ENCODE peak calls at places on chromosomes 7 and 10, in nine cellular contexts. K is lower lobe of right lung; Y is adrenal gland; E is suprapubic skin; M is mammary epithelial cell; Z is neuronal stem cell; D is mesenchymal stem cell; Q is AG10803; U is CD8-positive, alpha-beta T cell. T is an unnamed sample.

GRCh38 chr7:151062399-151063211 is 3.2 kb downstream of the SLC4A2 start:
- DNase-seq in K (peak), Y (peak), E (no peak), M (peak), Z (peak), D (peak), Q (peak), U (no peak), T (peak)

GRCh38 chr10:110556993-110557601 is 10.4 kb upstream of the SMC3 start:
- DNase-seq in K (no peak), Y (peak), E (no peak), M (no peak), Z (peak), D (peak), Q (peak), U (peak), T (peak)

GRCh38 chr10:80588506-80589020 is 50.9 kb downstream of the SH2D4B start:
- DNase-seq in K (no peak), Y (no peak), E (peak), M (peak), Z (no peak), D (no peak), Q (no peak), U (no peak), T (no peak)

GRCh38 chr10:32963102-32963501 is 5.1 kb upstream of the ITGB1 start:
- DNase-seq in K (no peak), Y (no peak), E (no peak), M (peak), Z (no peak), D (peak), Q (peak), U (no peak), T (no peak)

GRCh38 chr10:129761981-129762956 is 201.8 kb downstream of the EBF3 start:
- DNase-seq in K (peak), Y (no peak), E (no peak), M (no peak), Z (no peak), D (no peak), Q (no peak), U (peak), T (peak)

GRCh38 chr7:132547806-132548205 is 28.5 kb downstream of the PLXNA4 start:
- DNase-seq in K (no peak), Y (no peak), E (no peak), M (no peak), Z (peak), D (no peak), Q (no peak), U (no peak), T (no peak)

GRCh38 chr10:27052646-27053045 is 47.6 kb downstream of the ANKRD26 start:
- DNase-seq in K (no peak), Y (no peak), E (no peak), M (no peak), Z (no peak), D (no peak), Q (no peak), U (no peak), T (no peak)

GRCh38 chr10:59830601-59831259 is 75.6 kb downstream of the CCDC6 start:
- DNase-seq in K (no peak), Y (peak), E (no peak), M (peak), Z (peak), D (peak), Q (peak), U (no peak), T (no peak)

GRCh38 chr7:159098424-159098786 is 46.3 kb downstream of the VIPR2 start:
- DNase-seq in K (no peak), Y (no peak), E (no peak), M (no peak), Z (no peak), D (no peak), Q (no peak), U (peak), T (no peak)

GRCh38 chr7:154684651-154685563 is 318.0 kb downstream of the PAXIP1 start:
- DNase-seq in K (no peak), Y (no peak), E (no peak), M (no peak), Z (no peak), D (no peak), Q (no peak), U (no peak), T (no peak)

GRCh38 chr7:80263321-80263720 is 128.7 kb downstream of the GNAI1 start:
- DNase-seq in K (no peak), Y (no peak), E (no peak), M (no peak), Z (no peak), D (no peak), Q (peak), U (no peak), T (no peak)

GRCh38 chr10:124093076-124093773 is at the start of gene CHST15:
- DNase-seq in K (peak), Y (peak), E (no peak), M (peak), Z (peak), D (peak), Q (peak), U (no peak), T (peak)

GRCh38 chr10:68428396-68428795 is 21.3 kb upstream of the RUFY2 start:
- DNase-seq in K (no peak), Y (no peak), E (no peak), M (no peak), Z (no peak), D (no peak), Q (no peak), U (no peak), T (no peak)

GRCh38 chr7:19557726-19558470 is 150.9 kb downstream of the POLR1F start:
- DNase-seq in K (no peak), Y (no peak), E (no peak), M (peak), Z (no peak), D (no peak), Q (no peak), U (no peak), T (no peak)

GRCh38 chr10:29032229-29032628 is 256.6 kb upstream of the LYZL1 start:
- DNase-seq in K (no peak), Y (no peak), E (no peak), M (no peak), Z (no peak), D (no peak), Q (no peak), U (no peak), T (no peak)

GRCh38 chr7:7352845-7353244 is 170.5 kb downstream of the C1GALT1 start:
- DNase-seq in K (no peak), Y (no peak), E (no peak), M (peak), Z (no peak), D (no peak), Q (no peak), U (no peak), T (no peak)

GRCh38 chr10:37789590-37789989 is 67.8 kb downstream of the ZNF248 start:
- DNase-seq in K (no peak), Y (no peak), E (no peak), M (no peak), Z (no peak), D (no peak), Q (no peak), U (no peak), T (no peak)

GRCh38 chr10:107232013-107232412 is 67.5 kb upstream of the SORCS1 start:
- DNase-seq in K (no peak), Y (no peak), E (no peak), M (peak), Z (no peak), D (no peak), Q (no peak), U (no peak), T (no peak)

GRCh38 chr7:31028417-31028988 is 23.6 kb upstream of the ADCYAP1R1 start:
- DNase-seq in K (no peak), Y (no peak), E (no peak), M (no peak), Z (no peak), D (no peak), Q (no peak), U (no peak), T (no peak)

GRCh38 chr7:16212032-16212431 is 209.3 kb downstream of the CRPPA start:
- DNase-seq in K (no peak), Y (no peak), E (no peak), M (no peak), Z (no peak), D (no peak), Q (no peak), U (no peak), T (no peak)

GRCh38 chr10:132407243-132407746 is 10.3 kb downstream of the PWWP2B start:
- DNase-seq in K (peak), Y (peak), E (no peak), M (no peak), Z (no peak), D (no peak), Q (no peak), U (no peak), T (peak)

GRCh38 chr10:132134541-132135397 is 52.0 kb upstream of the DPYSL4 start:
- DNase-seq in K (peak), Y (no peak), E (no peak), M (no peak), Z (no peak), D (no peak), Q (no peak), U (no peak), T (peak)

GRCh38 chr10:18616337-18616736 is 35.0 kb downstream of the NSUN6 start:
- DNase-seq in K (no peak), Y (no peak), E (no peak), M (no peak), Z (no peak), D (no peak), Q (no peak), U (no peak), T (no peak)

GRCh38 chr10:79007843-79008319 is 60.9 kb upstream of the ZMIZ1 start:
- DNase-seq in K (no peak), Y (peak), E (no peak), M (no peak), Z (no peak), D (peak), Q (peak), U (no peak), T (no peak)

DNA sequence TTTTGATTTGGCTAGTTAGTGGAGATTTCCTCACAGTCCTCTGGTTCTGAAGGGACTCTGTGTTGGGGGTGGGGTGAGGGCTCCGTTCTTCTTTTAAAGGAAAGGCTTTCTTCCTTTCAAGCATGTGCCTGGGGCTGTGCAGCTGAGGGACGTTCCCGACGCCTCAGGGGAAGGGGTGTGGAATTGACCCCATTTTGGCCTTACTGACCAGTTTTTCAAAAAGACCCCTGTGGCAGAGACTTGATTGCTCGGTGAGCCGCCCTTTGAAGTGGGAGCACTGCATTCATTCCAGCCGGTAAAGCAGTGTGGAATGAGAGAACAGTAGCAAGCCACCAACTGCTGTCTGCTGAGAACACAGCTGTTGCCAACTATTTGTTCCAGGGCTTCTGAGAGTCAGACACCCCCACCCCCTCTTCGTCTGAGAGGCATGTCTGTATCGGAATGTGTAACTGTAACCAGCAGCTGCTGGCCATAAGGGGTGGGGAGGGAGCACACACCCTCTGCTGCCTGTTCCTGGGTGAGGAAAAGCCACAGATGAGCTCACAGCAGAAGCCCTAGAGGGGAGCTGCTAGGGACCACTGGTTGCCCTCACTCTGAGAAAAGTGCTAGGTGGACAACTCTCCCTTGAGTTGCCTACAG is 33.1 kb downstream of the WBP1L start:
- DNase-seq in K (peak), Y (peak), E (peak), M (peak), Z (peak), D (peak), Q (peak), U (no peak), T (peak)
- H3K4me3 ChIP-seq in K (peak), Y (no peak), E (peak), M (no peak), Z (no peak), D (peak), Q (peak), U (no peak), T (peak)

GRCh38 chr7:142104550-142105527 is 6.7 kb upstream of the MGAM2 start:
- DNase-seq in K (no peak), Y (peak), E (no peak), M (peak), Z (no peak), D (no peak), Q (no peak), U (no peak), T (no peak)
- H3K4me3 ChIP-seq in K (no peak), Y (no peak), E (no peak), M (peak), Z (no peak), D (no peak), Q (no peak), U (no peak), T (no peak)

DNA sequence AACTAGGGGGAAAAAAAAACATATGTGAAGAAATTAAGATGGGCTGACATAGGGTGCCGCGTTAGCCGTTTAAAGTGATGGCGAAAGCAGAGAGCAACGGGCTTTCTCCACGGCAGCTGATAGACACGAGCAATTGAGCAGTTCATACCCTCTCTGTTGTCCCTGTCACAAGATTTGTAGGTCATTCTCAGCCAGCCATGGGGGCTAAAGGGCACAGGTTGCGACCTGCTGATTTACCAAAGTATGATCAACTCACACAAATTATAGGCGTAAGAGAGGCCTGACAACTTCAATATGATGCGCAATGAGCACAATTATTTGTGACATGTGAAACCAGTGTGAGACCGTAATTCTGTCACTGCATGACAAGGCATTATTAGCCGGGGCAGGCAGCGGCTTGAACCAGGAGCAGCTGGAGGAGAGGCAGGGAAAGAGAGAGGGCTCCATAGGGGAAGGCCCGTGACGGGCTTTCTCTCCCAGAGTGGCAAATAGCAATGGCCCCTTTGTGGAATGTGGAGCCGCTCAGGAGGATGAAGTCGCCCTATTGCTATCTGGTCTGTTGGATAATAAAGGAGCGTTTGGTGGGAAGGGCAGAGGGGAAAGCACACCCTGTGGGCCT is 195.1 kb upstream of the HABP2 start:
- DNase-seq in K (no peak), Y (no peak), E (no peak), M (no peak), Z (peak), D (no peak), Q (no peak), U (no peak), T (no peak)
- H3K4me3 ChIP-seq in K (no peak), Y (no peak), E (no peak), M (no peak), Z (no peak), D (no peak), Q (no peak), U (no peak), T (no peak)

GRCh38 chr7:3436746-3437145 is 135.7 kb downstream of the SDK1 start:
- DNase-seq in K (no peak), Y (no peak), E (no peak), M (peak), Z (no peak), D (peak), Q (no peak), U (no peak), T (no peak)
- H3K4me3 ChIP-seq in K (no peak), Y (no peak), E (no peak), M (peak), Z (no peak), D (no peak), Q (no peak), U (no peak), T (no peak)

GRCh38 chr10:119461380-119461779 is 81.1 kb downstream of the RGS10 start:
- DNase-seq in K (no peak), Y (no peak), E (no peak), M (peak), Z (no peak), D (no peak), Q (no peak), U (no peak), T (no peak)

GRCh38 chr10:119459681-119460340 is 82.7 kb downstream of the RGS10 start:
- DNase-seq in K (no peak), Y (no peak), E (no peak), M (no peak), Z (no peak), D (no peak), Q (no peak), U (no peak), T (no peak)

GRCh38 chr10:119461923-119462322 is 80.6 kb downstream of the RGS10 start:
- DNase-seq in K (no peak), Y (no peak), E (no peak), M (no peak), Z (no peak), D (no peak), Q (no peak), U (no peak), T (no peak)

GRCh38 chr10:119462773-119463172 is 79.7 kb downstream of the RGS10 start:
- DNase-seq in K (no peak), Y (no peak), E (no peak), M (no peak), Z (no peak), D (no peak), Q (no peak), U (no peak), T (no peak)

GRCh38 chr10:119460369-119461195 is 81.9 kb downstream of the RGS10 start:
- DNase-seq in K (no peak), Y (no peak), E (no peak), M (no peak), Z (no peak), D (no peak), Q (no peak), U (no peak), T (no peak)
- H3K4me3 ChIP-seq in K (no peak), Y (no peak), E (no peak), M (no peak), Z (no peak), D (no peak), Q (no peak), U (no peak), T (no peak)

GRCh38 chr10:53597835-53598251 is 825.3 kb upstream of the MBL2 start:
- DNase-seq in K (no peak), Y (no peak), E (no peak), M (no peak), Z (peak), D (peak), Q (no peak), U (no peak), T (no peak)

GRCh38 chr10:53601260-53601875 is 828.8 kb upstream of the MBL2 start:
- DNase-seq in K (no peak), Y (no peak), E (no peak), M (peak), Z (peak), D (peak), Q (peak), U (no peak), T (no peak)

DNA sequence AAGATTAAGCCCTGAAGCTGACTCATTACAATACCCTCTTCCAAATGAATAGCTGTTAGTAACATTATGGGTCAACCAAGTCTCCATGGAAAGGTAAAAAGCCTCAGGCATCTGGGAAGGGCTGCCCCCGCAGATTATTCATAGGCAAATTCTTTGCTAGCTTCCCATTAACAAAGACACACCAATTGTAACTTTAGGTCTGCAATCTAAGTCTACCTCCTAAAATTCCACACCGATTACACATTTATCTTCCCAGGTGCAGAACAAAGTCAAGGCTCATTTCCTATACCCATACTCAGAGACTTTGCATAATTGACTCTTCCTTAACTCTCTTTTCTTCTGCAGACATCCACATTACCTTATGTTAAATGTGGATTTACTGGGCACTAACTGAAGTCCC is 826.3 kb upstream of the MBL2 start:
- DNase-seq in K (no peak), Y (no peak), E (no peak), M (peak), Z (no peak), D (no peak), Q (no peak), U (no peak), T (no peak)
- H3K4me3 ChIP-seq in K (no peak), Y (no peak), E (no peak), M (no peak), Z (no peak), D (no peak), Q (no peak), U (no peak), T (no peak)

DNA sequence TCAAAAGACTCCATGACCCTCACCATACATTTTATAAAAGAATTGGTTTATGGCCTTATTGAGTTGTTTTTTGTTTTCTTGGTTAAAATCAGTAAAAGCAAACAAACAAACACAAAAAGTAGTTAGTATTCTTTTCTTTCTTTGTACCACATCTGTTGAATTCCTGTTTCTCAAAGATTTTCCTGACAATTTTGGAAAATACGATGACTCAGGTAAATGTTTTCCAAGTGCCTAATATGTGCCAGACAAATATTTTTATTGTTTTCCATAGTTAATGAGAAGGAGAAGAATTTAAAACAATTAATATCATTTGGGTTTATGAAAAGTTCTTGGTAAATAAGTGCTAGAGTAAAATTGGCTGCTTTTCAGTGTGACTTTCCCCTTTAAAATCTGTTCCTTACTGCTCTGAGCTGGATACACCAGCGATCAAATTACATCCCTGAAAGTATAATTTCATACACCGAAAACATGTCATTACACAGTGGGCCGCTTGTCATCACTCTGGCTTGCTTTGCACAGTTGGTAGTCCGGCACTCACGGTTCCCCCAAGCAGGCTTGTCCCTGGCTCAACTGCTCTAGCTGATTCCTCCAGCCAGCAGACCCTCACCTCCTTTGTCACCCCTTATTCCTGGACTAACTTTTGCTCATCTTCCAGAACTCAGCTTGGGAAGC is 80.5 kb downstream of the TBXAS1 start:
- DNase-seq in K (no peak), Y (no peak), E (no peak), M (peak), Z (no peak), D (no peak), Q (peak), U (no peak), T (no peak)
- H3K4me3 ChIP-seq in K (no peak), Y (no peak), E (no peak), M (no peak), Z (no peak), D (no peak), Q (no peak), U (no peak), T (no peak)

GRCh38 chr10:3805227-3805790 is 20.3 kb upstream of the KLF6 start:
- DNase-seq in K (no peak), Y (no peak), E (no peak), M (peak), Z (no peak), D (peak), Q (peak), U (peak), T (no peak)
- H3K4me3 ChIP-seq in K (no peak), Y (no peak), E (no peak), M (no peak), Z (no peak), D (no peak), Q (peak), U (no peak), T (no peak)

T was measured in right cardiac atrium.